ENCODE peak calls at places on chromosomes 6 and 20, in ten cellular contexts. G is GM20000; O is hepatic stellate cell; I is upper lobe of right lung; M is stimulated activated CD8-positive, alpha-beta memory T cell treated with anti-CD3 and anti-CD28 coated beads, Interleukin-4, amount 100 ng/mL, for 1 hour; S is stimulated activated CD4-positive, alpha-beta T cell treated with anti-CD3 and anti-CD28 coated beads, Interleukin-4, amount 100 ng/mL, for 48 hours; E is left cardiac atrium; K is skeletal muscle cell; U is NCI-H526; H is bronchial epithelial cell. W is an unnamed sample.

GRCh38 chr20:19974621-19975435 is 42.3 kb upstream of the NAA20 start:
- DNase-seq in G (no peak), K (peak), H (peak), U (no peak), S (no peak), M (no peak), E (peak), O (peak), I (peak), W (no peak)

GRCh38 chr6:137363805-137364138 is 130.4 kb downstream of the OLIG3 start:
- DNase-seq in U (no peak), S (no peak), M (no peak), I (no peak), O (no peak), G (no peak), K (no peak), H (peak), E (no peak), W (no peak)

GRCh38 chr6:11013671-11014070 is 30.4 kb downstream of the ELOVL2 start:
- DNase-seq in O (no peak), H (no peak), G (no peak), I (no peak), M (no peak), E (no peak), S (no peak), U (no peak), K (no peak), W (no peak)

GRCh38 chr6:39200498-39201020 is 28.7 kb downstream of the KCNK5 start:
- DNase-seq in U (no peak), H (no peak), S (no peak), E (no peak), K (no peak), G (no peak), M (no peak), O (no peak), I (no peak), W (no peak)

GRCh38 chr20:8151371-8151770 is 19.3 kb downstream of the PLCB1 start:
- DNase-seq in O (no peak), E (no peak), I (no peak), M (no peak), S (no peak), G (no peak), U (no peak), H (no peak), K (no peak), W (no peak)

GRCh38 chr6:151576658-151577057 is 82.8 kb downstream of the CCDC170 start:
- DNase-seq in E (no peak), I (no peak), U (no peak), O (no peak), G (no peak), M (no peak), S (no peak), K (no peak), H (no peak), W (no peak)

GRCh38 chr6:166900956-166901607 is 55.3 kb downstream of the RNASET2 start:
- DNase-seq in E (no peak), U (no peak), K (no peak), H (no peak), G (no peak), S (no peak), O (no peak), M (no peak), I (no peak), W (no peak)

GRCh38 chr6:122790740-122791679 is 2.0 kb downstream of the SMPDL3A start:
- DNase-seq in O (no peak), E (no peak), S (no peak), H (no peak), K (no peak), M (no peak), U (no peak), G (peak), I (no peak), W (no peak)

GRCh38 chr20:50285376-50286173 is 94.9 kb downstream of the CEBPB start:
- DNase-seq in E (no peak), O (peak), K (no peak), H (no peak), G (peak), I (no peak), U (no peak), S (no peak), M (no peak), W (no peak)

GRCh38 chr20:17612287-17612974 is 42.6 kb downstream of the DSTN start:
- DNase-seq in O (peak), K (peak), I (peak), S (no peak), U (no peak), M (peak), H (peak), E (peak), G (no peak), W (no peak)

GRCh38 chr6:153965996-153966395 is 73.0 kb upstream of the OPRM1 start:
- DNase-seq in G (no peak), K (peak), E (no peak), O (no peak), M (no peak), U (no peak), H (no peak), I (no peak), S (no peak), W (no peak)

GRCh38 chr6:84921891-84922290 is 157.5 kb upstream of the TBX18 start:
- DNase-seq in I (no peak), H (no peak), U (no peak), E (no peak), G (no peak), M (no peak), O (no peak), S (no peak), K (no peak), W (no peak)

GRCh38 chr20:2124632-2125131 is 23.1 kb downstream of the STK35 start:
- DNase-seq in E (no peak), I (no peak), K (no peak), S (no peak), O (no peak), U (no peak), M (no peak), G (no peak), H (no peak), W (no peak)

GRCh38 chr6:34423254-34423653 is 2.6 kb downstream of the RPS10 start:
- DNase-seq in E (no peak), M (no peak), U (no peak), K (no peak), S (no peak), H (no peak), O (no peak), I (no peak), G (no peak), W (no peak)

GRCh38 chr6:90730191-90730673 is 143.4 kb upstream of the MAP3K7 start:
- DNase-seq in O (no peak), U (no peak), S (no peak), I (no peak), G (no peak), K (no peak), H (peak), E (no peak), M (no peak), W (no peak)

GRCh38 chr6:113758725-113759576 is 98.2 kb upstream of the MARCKS start:
- DNase-seq in M (no peak), U (no peak), S (no peak), O (no peak), H (peak), K (no peak), E (no peak), G (no peak), I (no peak), W (no peak)

GRCh38 chr6:158467923-158468322 is 92.0 kb upstream of the TMEM181 start:
- DNase-seq in K (no peak), O (no peak), G (no peak), U (no peak), H (no peak), E (no peak), S (no peak), I (no peak), M (no peak), W (no peak)

GRCh38 chr6:44042261-44043035 is 84.8 kb downstream of the MRPL14 start:
- DNase-seq in I (no peak), O (no peak), S (no peak), M (no peak), G (no peak), U (no peak), H (no peak), E (no peak), K (no peak), W (no peak)

GRCh38 chr6:138036111-138036510 is 71.1 kb downstream of the PERP start:
- DNase-seq in H (peak), G (no peak), S (no peak), K (no peak), E (no peak), U (no peak), O (no peak), M (no peak), I (no peak), W (no peak)

GRCh38 chr6:1669996-1670395 is 60.3 kb downstream of the FOXC1 start:
- DNase-seq in G (no peak), S (no peak), K (no peak), I (no peak), M (no peak), U (no peak), O (no peak), H (no peak), E (no peak), W (no peak)

GRCh38 chr6:109702797-109703196 is 11.7 kb downstream of the FIG4 start:
- DNase-seq in U (no peak), K (no peak), S (no peak), H (no peak), O (no peak), E (no peak), G (no peak), I (no peak), M (no peak), W (no peak)

GRCh38 chr6:7146079-7146828 is 38.5 kb downstream of the RREB1 start:
- DNase-seq in G (peak), U (peak), H (peak), M (no peak), E (peak), S (no peak), O (peak), I (peak), K (no peak), W (no peak)